ENCODE peak calls at places on chromosomes 4 and X, in nine cellular contexts. One of them, this sample, is unnamed.

GRCh38 chrX:104306180-104306579 is 51.4 kb upstream of the ESX1 start:
- DNase-seq in mammary epithelial cell: no peak
- DNase-seq in Panc1: no peak
- DNase-seq in transverse colon: no peak
- DNase-seq in choroid plexus epithelial cell: no peak
- DNase-seq in endothelial cell of umbilical vein: no peak
- DNase-seq in upper lobe of left lung: no peak
- DNase-seq in astrocyte: no peak
- DNase-seq in AG09309: no peak
- DNase-seq in this sample: no peak

GRCh38 chr4:6576512-6576911 is 1.5 kb downstream of the MAN2B2 start:
- DNase-seq in Panc1: no peak
- DNase-seq in astrocyte: no peak
- DNase-seq in choroid plexus epithelial cell: no peak
- DNase-seq in upper lobe of left lung: no peak
- DNase-seq in AG09309: no peak
- DNase-seq in transverse colon: no peak
- DNase-seq in endothelial cell of umbilical vein: no peak
- DNase-seq in mammary epithelial cell: peak; percentile 24
- DNase-seq in this sample: no peak

GRCh38 chr4:38691251-38692008 is 27.4 kb downstream of the KLF3 start:
- DNase-seq in astrocyte: peak; percentile 84
- DNase-seq in endothelial cell of umbilical vein: no peak
- DNase-seq in upper lobe of left lung: no peak
- DNase-seq in transverse colon: no peak
- DNase-seq in AG09309: peak; percentile 71
- DNase-seq in Panc1: no peak
- DNase-seq in choroid plexus epithelial cell: peak; percentile 75
- DNase-seq in mammary epithelial cell: no peak
- DNase-seq in this sample: no peak

GRCh38 chr4:16125571-16126445 is 42.0 kb upstream of the PROM1 start:
- DNase-seq in mammary epithelial cell: no peak
- DNase-seq in astrocyte: no peak
- DNase-seq in AG09309: no peak
- DNase-seq in endothelial cell of umbilical vein: no peak
- DNase-seq in Panc1: no peak
- DNase-seq in transverse colon: no peak
- DNase-seq in choroid plexus epithelial cell: no peak
- DNase-seq in upper lobe of left lung: no peak
- DNase-seq in this sample: no peak

GRCh38 chr4:124610214-124610613 is 102.3 kb downstream of the ANKRD50 start:
- DNase-seq in transverse colon: no peak
- DNase-seq in astrocyte: no peak
- DNase-seq in upper lobe of left lung: no peak
- DNase-seq in AG09309: no peak
- DNase-seq in mammary epithelial cell: peak; percentile 44
- DNase-seq in Panc1: no peak
- DNase-seq in endothelial cell of umbilical vein: no peak
- DNase-seq in choroid plexus epithelial cell: no peak
- DNase-seq in this sample: peak; percentile 93

GRCh38 chrX:123088331-123088730 is 95.7 kb upstream of the GRIA3 start:
- DNase-seq in upper lobe of left lung: no peak
- DNase-seq in Panc1: no peak
- DNase-seq in transverse colon: no peak
- DNase-seq in mammary epithelial cell: peak; percentile 43
- DNase-seq in choroid plexus epithelial cell: no peak
- DNase-seq in endothelial cell of umbilical vein: no peak
- DNase-seq in astrocyte: no peak
- DNase-seq in AG09309: no peak
- DNase-seq in this sample: peak; percentile 75

GRCh38 chr4:6221296-6221850 is 21.0 kb upstream of the JAKMIP1 start:
- DNase-seq in upper lobe of left lung: no peak
- DNase-seq in endothelial cell of umbilical vein: no peak
- DNase-seq in AG09309: no peak
- DNase-seq in mammary epithelial cell: no peak
- DNase-seq in transverse colon: no peak
- DNase-seq in choroid plexus epithelial cell: no peak
- DNase-seq in Panc1: no peak
- DNase-seq in astrocyte: no peak
- DNase-seq in this sample: no peak

GRCh38 chr4:41569957-41570356 is 32.0 kb downstream of the LIMCH1 start:
- DNase-seq in astrocyte: no peak
- DNase-seq in mammary epithelial cell: no peak
- DNase-seq in endothelial cell of umbilical vein: no peak
- DNase-seq in choroid plexus epithelial cell: no peak
- DNase-seq in Panc1: no peak
- DNase-seq in upper lobe of left lung: no peak
- DNase-seq in transverse colon: no peak
- DNase-seq in AG09309: no peak
- DNase-seq in this sample: no peak

GRCh38 chrX:47629419-47630210 is at the start of gene CFP:
- DNase-seq in upper lobe of left lung: no peak
- DNase-seq in astrocyte: no peak
- DNase-seq in choroid plexus epithelial cell: no peak
- DNase-seq in mammary epithelial cell: no peak
- DNase-seq in transverse colon: no peak
- DNase-seq in Panc1: no peak
- DNase-seq in AG09309: no peak
- DNase-seq in endothelial cell of umbilical vein: no peak
- DNase-seq in this sample: no peak

GRCh38 chr4:158410272-158410671 is 111.4 kb upstream of the RXFP1 start:
- DNase-seq in upper lobe of left lung: no peak
- DNase-seq in endothelial cell of umbilical vein: peak; percentile 23
- DNase-seq in Panc1: no peak
- DNase-seq in mammary epithelial cell: peak; percentile 22
- DNase-seq in astrocyte: no peak
- DNase-seq in transverse colon: no peak
- DNase-seq in AG09309: peak; percentile 13
- DNase-seq in choroid plexus epithelial cell: peak; percentile 74
- DNase-seq in this sample: peak; percentile 56

GRCh38 chrX:55796496-55796895 is 78.9 kb downstream of the RRAGB start:
- DNase-seq in mammary epithelial cell: no peak
- DNase-seq in endothelial cell of umbilical vein: no peak
- DNase-seq in choroid plexus epithelial cell: no peak
- DNase-seq in astrocyte: no peak
- DNase-seq in transverse colon: no peak
- DNase-seq in AG09309: no peak
- DNase-seq in upper lobe of left lung: no peak
- DNase-seq in Panc1: no peak
- DNase-seq in this sample: peak; percentile 62

GRCh38 chr4:8044699-8045098 is 105.0 kb upstream of the AFAP1 start:
- DNase-seq in transverse colon: peak; percentile 43
- DNase-seq in choroid plexus epithelial cell: no peak
- DNase-seq in astrocyte: no peak
- DNase-seq in AG09309: no peak
- DNase-seq in Panc1: no peak
- DNase-seq in endothelial cell of umbilical vein: no peak
- DNase-seq in upper lobe of left lung: no peak
- DNase-seq in mammary epithelial cell: no peak
- DNase-seq in this sample: no peak

GRCh38 chr4:81622474-81623198 is 150.9 kb upstream of the RASGEF1B start:
- DNase-seq in choroid plexus epithelial cell: no peak
- DNase-seq in mammary epithelial cell: no peak
- DNase-seq in astrocyte: no peak
- DNase-seq in upper lobe of left lung: no peak
- DNase-seq in Panc1: no peak
- DNase-seq in endothelial cell of umbilical vein: no peak
- DNase-seq in AG09309: no peak
- DNase-seq in transverse colon: no peak
- DNase-seq in this sample: no peak
- TF ChIP-seq CTCF in choroid plexus epithelial cell: no peak
- TF ChIP-seq CTCF in mammary epithelial cell: no peak
- TF ChIP-seq CTCF in astrocyte: no peak
- TF ChIP-seq CTCF in upper lobe of left lung: no peak
- TF ChIP-seq CTCF in Panc1: no peak
- TF ChIP-seq CTCF in endothelial cell of umbilical vein: no peak
- TF ChIP-seq CTCF in AG09309: no peak
- TF ChIP-seq CTCF in transverse colon: no peak
- TF ChIP-seq CTCF in this sample: no peak

GRCh38 chrX:11109968-11110367 is 1.2 kb upstream of the HCCS start:
- DNase-seq in endothelial cell of umbilical vein: no peak
- DNase-seq in AG09309: no peak
- DNase-seq in transverse colon: no peak
- DNase-seq in upper lobe of left lung: no peak
- DNase-seq in Panc1: no peak
- DNase-seq in choroid plexus epithelial cell: no peak
- DNase-seq in mammary epithelial cell: no peak
- DNase-seq in astrocyte: no peak
- DNase-seq in this sample: no peak

GRCh38 chrX:11113731-11114130 is 2.6 kb downstream of the HCCS start:
- DNase-seq in endothelial cell of umbilical vein: peak; percentile 41
- DNase-seq in AG09309: no peak
- DNase-seq in astrocyte: no peak
- DNase-seq in mammary epithelial cell: no peak
- DNase-seq in choroid plexus epithelial cell: peak; percentile 49
- DNase-seq in upper lobe of left lung: no peak
- DNase-seq in Panc1: no peak
- DNase-seq in transverse colon: no peak
- DNase-seq in this sample: peak; percentile 42

GRCh38 chrX:11108253-11108941 is 2.7 kb upstream of the HCCS start:
- DNase-seq in upper lobe of left lung: no peak
- DNase-seq in mammary epithelial cell: no peak
- DNase-seq in Panc1: no peak
- DNase-seq in astrocyte: no peak
- DNase-seq in transverse colon: no peak
- DNase-seq in choroid plexus epithelial cell: no peak
- DNase-seq in endothelial cell of umbilical vein: no peak
- DNase-seq in AG09309: no peak
- DNase-seq in this sample: no peak

GRCh38 chrX:11111947-11112346 is 815 bp downstream of the HCCS start:
- DNase-seq in choroid plexus epithelial cell: no peak
- DNase-seq in upper lobe of left lung: no peak
- DNase-seq in mammary epithelial cell: no peak
- DNase-seq in endothelial cell of umbilical vein: no peak
- DNase-seq in Panc1: no peak
- DNase-seq in AG09309: no peak
- DNase-seq in astrocyte: no peak
- DNase-seq in transverse colon: peak; percentile 17
- DNase-seq in this sample: no peak

GRCh38 chrX:11111038-11111851 is at the start of gene HCCS:
- DNase-seq in Panc1: no peak
- DNase-seq in AG09309: no peak
- DNase-seq in mammary epithelial cell: peak; percentile 80
- DNase-seq in transverse colon: peak; percentile 87
- DNase-seq in upper lobe of left lung: peak; percentile 83
- DNase-seq in endothelial cell of umbilical vein: peak; percentile 86
- DNase-seq in astrocyte: peak; percentile 71
- DNase-seq in choroid plexus epithelial cell: peak; percentile 78
- DNase-seq in this sample: peak; percentile 83
- H3K4me3 ChIP-seq in Panc1: peak within 1 kb of the TSS; percentile 77
- H3K4me3 ChIP-seq in AG09309: peak within 1 kb of the TSS; percentile 90
- H3K4me3 ChIP-seq in mammary epithelial cell: peak within 1 kb of the TSS; percentile 75
- H3K4me3 ChIP-seq in transverse colon: peak within 1 kb of the TSS; percentile 46
- H3K4me3 ChIP-seq in upper lobe of left lung: peak within 1 kb of the TSS; percentile 32
- H3K4me3 ChIP-seq in endothelial cell of umbilical vein: peak within 1 kb of the TSS; percentile 97
- H3K4me3 ChIP-seq in astrocyte: peak within 1 kb of the TSS; percentile 80
- H3K4me3 ChIP-seq in choroid plexus epithelial cell: peak within 1 kb of the TSS; percentile 81
- H3K4me3 ChIP-seq in this sample: peak within 1 kb of the TSS; percentile 72

GRCh38 chrX:69429339-69430014 is 74.6 kb upstream of the NALF2 start:
- DNase-seq in upper lobe of left lung: no peak
- DNase-seq in transverse colon: no peak
- DNase-seq in endothelial cell of umbilical vein: no peak
- DNase-seq in astrocyte: no peak
- DNase-seq in AG09309: no peak
- DNase-seq in Panc1: no peak
- DNase-seq in mammary epithelial cell: no peak
- DNase-seq in choroid plexus epithelial cell: no peak
- DNase-seq in this sample: no peak

GRCh38 chrX:69428216-69428615 is 75.9 kb upstream of the NALF2 start:
- DNase-seq in endothelial cell of umbilical vein: no peak
- DNase-seq in AG09309: no peak
- DNase-seq in astrocyte: no peak
- DNase-seq in transverse colon: no peak
- DNase-seq in Panc1: no peak
- DNase-seq in mammary epithelial cell: no peak
- DNase-seq in upper lobe of left lung: no peak
- DNase-seq in choroid plexus epithelial cell: no peak
- DNase-seq in this sample: no peak

GRCh38 chrX:69424910-69425309 is 79.2 kb upstream of the NALF2 start:
- DNase-seq in Panc1: no peak
- DNase-seq in endothelial cell of umbilical vein: no peak
- DNase-seq in AG09309: no peak
- DNase-seq in choroid plexus epithelial cell: no peak
- DNase-seq in upper lobe of left lung: no peak
- DNase-seq in transverse colon: no peak
- DNase-seq in astrocyte: no peak
- DNase-seq in mammary epithelial cell: no peak
- DNase-seq in this sample: no peak

GRCh38 chrX:69424161-69424560 is 80.0 kb upstream of the NALF2 start:
- DNase-seq in choroid plexus epithelial cell: peak; percentile 31
- DNase-seq in astrocyte: no peak
- DNase-seq in mammary epithelial cell: no peak
- DNase-seq in endothelial cell of umbilical vein: peak; percentile 3
- DNase-seq in Panc1: no peak
- DNase-seq in upper lobe of left lung: no peak
- DNase-seq in transverse colon: no peak
- DNase-seq in AG09309: no peak
- DNase-seq in this sample: peak; percentile 14
- TF ChIP-seq CTCF in choroid plexus epithelial cell: peak; percentile 43
- TF ChIP-seq CTCF in astrocyte: peak; percentile 22
- TF ChIP-seq CTCF in mammary epithelial cell: peak; percentile 48
- TF ChIP-seq CTCF in endothelial cell of umbilical vein: no peak
- TF ChIP-seq CTCF in Panc1: peak; percentile 49
- TF ChIP-seq CTCF in upper lobe of left lung: no peak
- TF ChIP-seq CTCF in transverse colon: no peak
- TF ChIP-seq CTCF in AG09309: peak; percentile 47
- TF ChIP-seq CTCF in this sample: no peak

GRCh38 chr4:1713003-1713397 is 881 bp upstream of the SLBP start:
- DNase-seq in AG09309: no peak
- DNase-seq in mammary epithelial cell: no peak
- DNase-seq in astrocyte: no peak
- DNase-seq in endothelial cell of umbilical vein: no peak
- DNase-seq in Panc1: no peak
- DNase-seq in upper lobe of left lung: no peak
- DNase-seq in choroid plexus epithelial cell: no peak
- DNase-seq in transverse colon: no peak
- DNase-seq in this sample: peak; percentile 62

GRCh38 chr4:1717129-1718094 is 3.7 kb downstream of the TMEM129 start:
- DNase-seq in choroid plexus epithelial cell: no peak
- DNase-seq in Panc1: no peak
- DNase-seq in astrocyte: no peak
- DNase-seq in upper lobe of left lung: no peak
- DNase-seq in transverse colon: no peak
- DNase-seq in endothelial cell of umbilical vein: no peak
- DNase-seq in AG09309: no peak
- DNase-seq in mammary epithelial cell: no peak
- DNase-seq in this sample: no peak

GRCh38 chr4:1714303-1715001 is 2.3 kb upstream of the SLBP start:
- DNase-seq in transverse colon: no peak
- DNase-seq in Panc1: no peak
- DNase-seq in astrocyte: no peak
- DNase-seq in choroid plexus epithelial cell: no peak
- DNase-seq in mammary epithelial cell: no peak
- DNase-seq in endothelial cell of umbilical vein: no peak
- DNase-seq in AG09309: no peak
- DNase-seq in upper lobe of left lung: no peak
- DNase-seq in this sample: peak; percentile 41

GRCh38 chr4:1716065-1716945 is 4.2 kb upstream of the SLBP start:
- DNase-seq in choroid plexus epithelial cell: no peak
- DNase-seq in upper lobe of left lung: no peak
- DNase-seq in endothelial cell of umbilical vein: no peak
- DNase-seq in Panc1: no peak
- DNase-seq in AG09309: no peak
- DNase-seq in astrocyte: no peak
- DNase-seq in mammary epithelial cell: no peak
- DNase-seq in transverse colon: no peak
- DNase-seq in this sample: no peak

GRCh38 chr4:1715002-1715761 is 3.1 kb upstream of the SLBP start:
- DNase-seq in choroid plexus epithelial cell: no peak
- DNase-seq in endothelial cell of umbilical vein: no peak
- DNase-seq in Panc1: no peak
- DNase-seq in upper lobe of left lung: no peak
- DNase-seq in AG09309: no peak
- DNase-seq in mammary epithelial cell: no peak
- DNase-seq in transverse colon: peak; percentile 31
- DNase-seq in astrocyte: no peak
- DNase-seq in this sample: no peak
- H3K4me3 ChIP-seq in choroid plexus epithelial cell: no peak overlapping the region
- H3K4me3 ChIP-seq in endothelial cell of umbilical vein: no peak overlapping the region
- H3K4me3 ChIP-seq in Panc1: no peak overlapping the region
- H3K4me3 ChIP-seq in upper lobe of left lung: no peak overlapping the region
- H3K4me3 ChIP-seq in AG09309: no peak overlapping the region
- H3K4me3 ChIP-seq in mammary epithelial cell: no peak overlapping the region
- H3K4me3 ChIP-seq in transverse colon: no peak overlapping the region
- H3K4me3 ChIP-seq in astrocyte: no peak overlapping the region
- H3K4me3 ChIP-seq in this sample: no peak overlapping the region

This sample was measured in epithelial cell of esophagus.